ENCODE peak calls at places on chromosomes 7 and 10, in five cellular contexts. V is HEK293T, J is gastrocnemius medialis, F is WTC11, G is mucosa of gallbladder. X is an unnamed sample.
A peak's percentile ranks its signal among the peaks of the same experiment; 100 is the strongest.

GRCh38 chr7:73810991-73811360 is 19.8 kb upstream of the CLDN4 start:
- DNase-seq in V (no peak), F (peak; percentile 34), J (no peak), G (no peak), X (no peak)

GRCh38 chr10:47374611-47375536 is 9.2 kb downstream of the ZNF488 start:
- DNase-seq in V (no peak), G (peak; percentile 18), F (no peak), J (no peak), X (no peak)

GRCh38 chr7:24812313-24812945 is 55.2 kb upstream of the GSDME start:
- DNase-seq in F (peak; percentile 63), J (no peak), G (peak; percentile 57), V (peak; percentile 64), X (peak; percentile 62)

GRCh38 chr7:2508327-2509231 is 11.0 kb upstream of the LFNG start:
- DNase-seq in V (no peak), G (peak; percentile 66), F (no peak), J (peak; percentile 28), X (peak; percentile 63)

GRCh38 chr10:120431356-120431755 is 25.7 kb upstream of the PLPP4 start:
- DNase-seq in V (no peak), J (no peak), G (no peak), F (no peak), X (no peak)

GRCh38 chr7:73718438-73718881 is 1.0 kb downstream of the STX1A start:
- DNase-seq in V (no peak), G (no peak), J (no peak), F (no peak), X (no peak)

GRCh38 chr10:95445223-95445836 is 115.8 kb downstream of the SORBS1 start:
- DNase-seq in J (peak; percentile 79), F (no peak), G (peak; percentile 83), V (no peak), X (peak; percentile 69)

GRCh38 chr7:83178796-83179195 is 16.1 kb upstream of the PCLO start:
- DNase-seq in V (no peak), J (no peak), G (no peak), F (no peak), X (no peak)

GRCh38 chr10:46245381-46245900 is 41.4 kb upstream of the ANTXRL start:
- DNase-seq in J (no peak), F (no peak), G (no peak), V (no peak), X (peak; percentile 6)

GRCh38 chr10:125124907-125125306 is 35.5 kb downstream of the CTBP2 start:
- DNase-seq in V (no peak), F (no peak), J (peak; percentile 79), G (no peak), X (no peak)

GRCh38 chr7:44122529-44122928 is 819 bp downstream of the POLD2 start:
- DNase-seq in G (no peak), J (no peak), V (no peak), F (no peak), X (no peak)

GRCh38 chr7:73716318-73716890 is 3.1 kb downstream of the STX1A start:
- DNase-seq in V (no peak), F (no peak), J (no peak), G (no peak), X (no peak)

GRCh38 chr7:44191171-44191570 is 1.9 kb upstream of the GCK start:
- DNase-seq in J (no peak), G (no peak), V (no peak), F (no peak), X (no peak)

GRCh38 chr7:92588561-92588960 is 1.6 kb downstream of the FAM133B start:
- DNase-seq in J (no peak), G (no peak), F (peak; percentile 25), V (no peak), X (no peak)

GRCh38 chr10:13180788-13181187 is 19.4 kb downstream of the MCM10 start:
- DNase-seq in F (no peak), J (no peak), G (no peak), V (no peak), X (no peak)

GRCh38 chr7:127393370-127394058 is 1.0 kb upstream of the ZNF800 start:
- DNase-seq in V (peak; percentile 12), J (peak; percentile 5), F (peak; percentile 15), G (no peak), X (peak; percentile 43)

GRCh38 chr10:71250405-71250804 is 38.0 kb downstream of the UNC5B start:
- DNase-seq in G (no peak), F (no peak), V (no peak), J (no peak), X (no peak)

GRCh38 chr7:112420236-112420945 is 29.9 kb upstream of the IFRD1 start:
- DNase-seq in G (no peak), J (no peak), F (no peak), V (no peak), X (no peak)

GRCh38 chr10:59905735-59906416 is 480 bp downstream of the CCDC6 start:
- DNase-seq in F (no peak), J (no peak), G (no peak), V (no peak), X (no peak)

GRCh38 chr7:106779877-106780276 is 85.2 kb upstream of the PIK3CG start:
- DNase-seq in G (peak; percentile 43), V (no peak), J (no peak), F (peak; percentile 64), X (no peak)

GRCh38 chr10:120456626-120457430 is at the start of gene PLPP4:
- DNase-seq in F (peak; percentile 52), G (no peak), J (no peak), V (peak; percentile 81), X (peak; percentile 69)

GRCh38 chr10:18665079-18665478 is 5.8 kb downstream of the ARL5B start:
- DNase-seq in F (no peak), J (no peak), V (no peak), G (no peak), X (no peak)

GRCh38 chr7:134741901-134742635 is 37.4 kb upstream of the CALD1 start:
- DNase-seq in J (no peak), V (no peak), G (no peak), F (peak; percentile 62), X (peak; percentile 18)

GRCh38 chr7:99078416-99078815 is 65.5 kb downstream of the SMURF1 start:
- DNase-seq in V (no peak), J (no peak), F (no peak), G (no peak), X (no peak)

GRCh38 chr7:123871998-123872867 is 27.3 kb downstream of the HYAL4 start:
- DNase-seq in F (peak; percentile 55), G (peak; percentile 34), V (peak; percentile 47), J (peak; percentile 19), X (peak; percentile 76)

GRCh38 chr7:155705656-155706360 is 61.3 kb downstream of the RBM33 start:
- DNase-seq in G (no peak), V (no peak), F (no peak), J (peak; percentile 9), X (no peak)

GRCh38 chr7:122652851-122653250 is 46.1 kb downstream of the RNF133 start:
- DNase-seq in F (no peak), J (no peak), V (no peak), G (peak; percentile 74), X (no peak)

GRCh38 chr10:26725837-26726727 is 28.6 kb downstream of the PDSS1 start:
- DNase-seq in G (peak; percentile 36), F (no peak), J (peak; percentile 35), V (peak; percentile 62), X (peak; percentile 60)

GRCh38 chr10:60376221-60376620 is 13.5 kb downstream of the ANK3 start:
- DNase-seq in V (no peak), J (no peak), G (no peak), F (no peak), X (no peak)